ENCODE peak calls at places on chromosomes 16 and 17, in eight cellular contexts. N is SHP77; R is stimulated activated CD8-positive, alpha-beta memory T cell treated with anti-CD3 and anti-CD28 coated beads, Interleukin-7, amount 100 ng/mL, for 48 hours; T is activated naive CD8-positive, alpha-beta T cell treated with anti-CD3 and anti-CD28 coated beads, Interleukin-2, amount 50 U/mL, for 24 hours; K is cardiac muscle cell; V is HTR-8/SVneo; G is stimulated activated CD4-positive, alpha-beta T cell treated with anti-CD3 and anti-CD28 coated beads, Interleukin-15, amount 100 ng/mL, for 48 hours; F is renal cortical epithelial cell. Z is an unnamed sample.

GRCh38 chr17:30580916-30581315 is 103.7 kb downstream of the GOSR1 start:
- DNase-seq in G (no peak), R (no peak), V (no peak), F (no peak), K (no peak), N (no peak), T (no peak), Z (peak; percentile 43)

GRCh38 chr16:84844049-84844350 is 24.2 kb downstream of the CRISPLD2 start:
- DNase-seq in K (no peak), G (no peak), F (no peak), V (no peak), T (no peak), R (no peak), N (peak; percentile 30), Z (no peak)

GRCh38 chr17:77372444-77373297 is 231.9 kb downstream of the SEC14L1 start:
- DNase-seq in R (no peak), N (no peak), G (no peak), K (peak; percentile 91), V (peak; percentile 88), F (no peak), T (peak; percentile 67), Z (peak; percentile 75)

GRCh38 chr16:4494746-4495490 is 18.7 kb downstream of the HMOX2 start:
- DNase-seq in V (peak; percentile 60), F (peak; percentile 88), T (no peak), N (no peak), K (peak; percentile 68), G (no peak), R (no peak), Z (peak; percentile 78)

GRCh38 chr16:27595461-27595860 is 45.5 kb downstream of the KATNIP start:
- DNase-seq in R (no peak), V (no peak), N (no peak), G (no peak), K (no peak), T (no peak), F (no peak), Z (no peak)

GRCh38 chr17:21298056-21298982 is 13.8 kb downstream of the MAP2K3 start:
- DNase-seq in T (no peak), N (no peak), G (no peak), R (no peak), V (no peak), K (no peak), F (no peak), Z (no peak)

GRCh38 chr17:35080536-35080935 is 17.0 kb upstream of the RFFL start:
- DNase-seq in G (no peak), V (no peak), R (no peak), N (no peak), F (no peak), K (no peak), T (no peak), Z (no peak)

GRCh38 chr17:41415833-41416335 is 8.5 kb downstream of the KRT37 start:
- DNase-seq in T (no peak), K (no peak), F (peak; percentile 92), N (no peak), R (no peak), G (no peak), V (no peak), Z (peak; percentile 62)

GRCh38 chr16:23252310-23252709 is 49.8 kb upstream of the SCNN1B start:
- DNase-seq in K (no peak), R (no peak), N (no peak), T (peak; percentile 2), V (no peak), G (no peak), F (no peak), Z (no peak)

GRCh38 chr16:1929105-1929504 is 10.9 kb upstream of the HS3ST6 start:
- DNase-seq in K (peak; percentile 41), N (no peak), G (no peak), F (peak; percentile 34), R (no peak), T (peak; percentile 17), V (peak; percentile 67), Z (no peak)

GRCh38 chr17:78409191-78409621 is 30.8 kb downstream of the PGS1 start:
- DNase-seq in R (no peak), K (no peak), G (no peak), T (no peak), F (peak; percentile 57), V (no peak), N (peak; percentile 48), Z (no peak)

GRCh38 chr16:17972460-17972943 is 364.0 kb downstream of the NPIPA8 start:
- DNase-seq in R (no peak), F (no peak), V (no peak), T (no peak), N (no peak), G (no peak), K (no peak), Z (no peak)

GRCh38 chr16:64406661-64407267 is 715.1 kb downstream of the CDH11 start:
- DNase-seq in G (no peak), K (peak; percentile 27), N (no peak), R (no peak), F (no peak), T (no peak), V (no peak), Z (no peak)

GRCh38 chr17:18261146-18261515 is 669 bp downstream of the MIEF2 start:
- DNase-seq in N (peak; percentile 39), V (peak; percentile 85), F (peak; percentile 87), K (no peak), G (no peak), T (peak; percentile 53), R (peak; percentile 44), Z (peak; percentile 38)

GRCh38 chr17:64635647-64636305 is 26.3 kb downstream of the SMURF2 start:
- DNase-seq in T (no peak), R (peak; percentile 10), F (peak; percentile 26), N (no peak), K (peak; percentile 72), V (no peak), G (no peak), Z (peak; percentile 79)

GRCh38 chr17:80621335-80622169 is 76.9 kb downstream of the RPTOR start:
- DNase-seq in V (no peak), K (no peak), N (no peak), R (no peak), F (no peak), G (no peak), T (no peak), Z (no peak)

GRCh38 chr16:56742030-56742984 is 12.4 kb downstream of the NUP93 start:
- DNase-seq in T (no peak), N (no peak), F (peak; percentile 91), R (no peak), G (no peak), V (peak; percentile 49), K (peak; percentile 71), Z (peak; percentile 80)

GRCh38 chr17:43369986-43370385 is 28.8 kb upstream of the ARL4D start:
- DNase-seq in N (no peak), T (no peak), F (no peak), G (no peak), K (no peak), V (no peak), R (no peak), Z (no peak)

GRCh38 chr17:56319531-56319930 is 166.3 kb downstream of the ANKFN1 start:
- DNase-seq in G (no peak), F (peak; percentile 72), N (peak; percentile 43), R (no peak), V (peak; percentile 73), K (peak; percentile 13), T (no peak), Z (peak; percentile 83)

GRCh38 chr17:68048996-68049395 is 13.5 kb downstream of the KPNA2 start:
- DNase-seq in N (no peak), R (no peak), G (no peak), V (no peak), T (no peak), F (no peak), K (no peak), Z (no peak)

GRCh38 chr17:17774009-17774881 is 62.5 kb downstream of the SREBF1 start:
- DNase-seq in T (no peak), G (no peak), V (no peak), R (no peak), F (peak; percentile 85), N (no peak), K (peak; percentile 30), Z (peak; percentile 25)

GRCh38 chr17:5045496-5045895 is 10.3 kb upstream of the SLC52A1 start:
- DNase-seq in N (no peak), T (no peak), V (no peak), F (no peak), G (no peak), R (no peak), K (no peak), Z (no peak)

GRCh38 chr16:11487289-11487688 is 99.4 kb downstream of the LITAF start:
- DNase-seq in R (no peak), K (no peak), V (no peak), F (no peak), T (no peak), N (no peak), G (no peak), Z (no peak)

GRCh38 chr17:66580178-66580577 is 254.7 kb upstream of the CACNG5 start:
- DNase-seq in N (no peak), F (peak; percentile 80), G (no peak), K (peak; percentile 49), R (no peak), V (peak; percentile 82), T (no peak), Z (peak; percentile 52)

GRCh38 chr16:71214771-71215381 is 15.6 kb downstream of the HYDIN start:
- DNase-seq in N (no peak), R (no peak), G (no peak), F (peak; percentile 18), T (no peak), V (no peak), K (peak; percentile 6), Z (no peak)

GRCh38 chr17:18185832-18186231 is 2.2 kb downstream of the ALKBH5 start:
- DNase-seq in F (peak; percentile 22), G (no peak), K (no peak), N (no peak), R (no peak), T (no peak), V (no peak), Z (peak; percentile 19)

GRCh38 chr17:71724339-71724738 is 396.5 kb upstream of the SOX9 start:
- DNase-seq in F (no peak), G (no peak), N (no peak), K (no peak), V (no peak), T (no peak), R (no peak), Z (no peak)

GRCh38 chr17:61863801-61864126 is 436 bp upstream of the BRIP1 start:
- DNase-seq in F (no peak), N (no peak), R (no peak), G (no peak), T (no peak), V (no peak), K (no peak), Z (no peak)

GRCh38 chr16:54178491-54178976 is 108.1 kb downstream of the IRX3 start:
- DNase-seq in N (peak; percentile 17), R (no peak), V (no peak), T (no peak), F (peak; percentile 11), G (no peak), K (no peak), Z (no peak)

GRCh38 chr16:46962629-46963028 is 10.8 kb downstream of the DNAJA2 start:
- DNase-seq in K (no peak), T (no peak), F (no peak), G (no peak), R (no peak), N (no peak), V (no peak), Z (no peak)

GRCh38 chr17:76540381-76541300 is 797 bp downstream of the PRCD start:
- DNase-seq in G (no peak), F (peak; percentile 92), T (no peak), K (peak; percentile 97), V (peak; percentile 99), N (peak; percentile 96), R (no peak), Z (peak; percentile 94)